ENCODE peak calls at places on chromosome 9, in six cellular contexts. D is HCT116, R is cardiac muscle cell, E is WERI-Rb-1, Z is pancreas, X is ascending aorta. I is an unnamed sample.
A peak's percentile ranks its signal among the peaks of the same experiment; 100 is the strongest.

GRCh38 chr9:95644377-95644776 is 127.6 kb upstream of the PTCH1 start:
- DNase-seq in D (no peak), R (no peak), E (no peak), Z (no peak), X (no peak), I (no peak)

GRCh38 chr9:96215841-96216240 is 86.1 kb downstream of the HSD17B3 start:
- DNase-seq in D (no peak), R (no peak), E (no peak), Z (no peak), X (no peak), I (no peak)

GRCh38 chr9:91362212-91362611 is 494 bp upstream of the AUH start:
- DNase-seq in D (no peak), R (no peak), E (no peak), Z (no peak), X (no peak), I (no peak)

GRCh38 chr9:135414293-135414692 is 65.3 kb upstream of the PPP1R26 start:
- DNase-seq in D (no peak), R (no peak), E (no peak), Z (no peak), X (no peak), I (no peak)

GRCh38 chr9:112268421-112268820 is 65.0 kb downstream of the PTBP3 start:
- DNase-seq in D (no peak), R (no peak), E (no peak), Z (no peak), X (no peak), I (no peak)

GRCh38 chr9:5714501-5715401 is 85.8 kb downstream of the RIC1 start:
- DNase-seq in D (peak; percentile 27), R (peak; percentile 33), E (no peak), Z (no peak), X (no peak), I (no peak)

GRCh38 chr9:70883056-70883455 is 238.4 kb downstream of the TRPM3 start:
- DNase-seq in D (no peak), R (peak; percentile 2), E (no peak), Z (no peak), X (no peak), I (no peak)

GRCh38 chr9:129487307-129487657 is 133.6 kb downstream of the C9orf50 start:
- DNase-seq in D (no peak), R (no peak), E (no peak), Z (no peak), X (no peak), I (no peak)

GRCh38 chr9:78707481-78707977 is 410.6 kb downstream of the PSAT1 start:
- DNase-seq in D (no peak), R (peak; percentile 35), E (no peak), Z (no peak), X (no peak), I (peak; percentile 97)

GRCh38 chr9:93675336-93676150 is 99.2 kb downstream of the PHF2 start:
- DNase-seq in D (no peak), R (no peak), E (peak; percentile 10), Z (peak; percentile 67), X (peak; percentile 61), I (no peak)

GRCh38 chr9:100445161-100445902 is 18.4 kb downstream of the MSANTD3 start:
- DNase-seq in D (no peak), R (no peak), E (no peak), Z (no peak), X (no peak), I (no peak)
- TF ChIP-seq CTCF in D (no peak), R (no peak), E (no peak), Z (no peak), X (no peak), I (no peak)

DNA sequence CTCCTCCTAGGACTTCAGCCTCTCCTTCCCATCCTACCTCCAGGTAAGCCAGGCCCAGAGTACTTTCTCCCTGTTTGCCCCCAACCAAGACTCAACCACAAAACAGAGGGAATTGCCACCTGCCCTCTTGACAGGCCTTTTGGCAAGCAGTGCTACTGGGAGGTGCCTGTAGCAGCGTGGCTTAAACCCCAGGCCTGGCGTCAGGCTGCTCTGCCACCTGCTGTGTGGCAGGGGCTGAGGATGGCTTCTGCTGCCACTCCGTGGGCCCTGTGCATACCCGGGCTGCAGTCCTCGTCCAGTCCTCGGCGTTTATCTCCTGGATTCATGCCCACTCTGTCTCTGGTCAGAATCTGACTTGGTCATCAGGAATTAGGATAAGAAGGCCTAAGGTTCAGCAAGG is 163.1 kb downstream of the PAX5 start:
- DNase-seq in D (no peak), R (no peak), E (no peak), Z (peak; percentile 69), X (no peak), I (no peak)
- H3K27me3 ChIP-seq in D (peaks cover 12% of the 10 kb centered on the region), R (peaks cover 53% of the 10 kb centered on the region), E (no peaks in the 10 kb centered on the region), Z (no peaks in the 10 kb centered on the region), X (no peaks in the 10 kb centered on the region), I (peaks cover 12% of the 10 kb centered on the region)

DNA sequence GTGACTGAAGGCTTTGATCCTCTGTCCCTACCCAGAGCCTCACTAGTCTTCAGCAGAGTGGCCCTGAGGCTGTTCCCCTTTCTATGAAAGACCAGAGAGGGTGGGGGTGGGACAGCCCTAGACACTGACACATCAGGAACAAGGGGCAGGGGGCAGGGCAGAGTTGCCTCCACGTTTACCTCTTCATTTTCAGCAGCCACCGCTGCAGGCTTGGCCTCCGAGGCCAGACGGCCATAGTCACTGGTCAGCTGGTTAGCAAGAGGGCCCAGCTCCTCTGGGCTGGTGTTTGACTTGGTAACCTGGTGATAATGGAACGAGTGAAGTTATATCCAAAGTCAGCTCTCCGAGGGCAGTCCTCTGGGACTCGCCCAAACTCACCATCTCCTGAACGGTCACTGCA is 15.6 kb upstream of the TPM2 start:
- DNase-seq in D (no peak), R (no peak), E (no peak), Z (no peak), X (no peak), I (no peak)
- H3K36me3 ChIP-seq in D (peaks cover 69% of the 10 kb centered on the region), R (peaks cover 86% of the 10 kb centered on the region), E (peaks cover 93% of the 10 kb centered on the region), Z (peaks cover 10% of the 10 kb centered on the region), X (peaks cover 98% of the 10 kb centered on the region), I (peaks cover 65% of the 10 kb centered on the region)

DNA sequence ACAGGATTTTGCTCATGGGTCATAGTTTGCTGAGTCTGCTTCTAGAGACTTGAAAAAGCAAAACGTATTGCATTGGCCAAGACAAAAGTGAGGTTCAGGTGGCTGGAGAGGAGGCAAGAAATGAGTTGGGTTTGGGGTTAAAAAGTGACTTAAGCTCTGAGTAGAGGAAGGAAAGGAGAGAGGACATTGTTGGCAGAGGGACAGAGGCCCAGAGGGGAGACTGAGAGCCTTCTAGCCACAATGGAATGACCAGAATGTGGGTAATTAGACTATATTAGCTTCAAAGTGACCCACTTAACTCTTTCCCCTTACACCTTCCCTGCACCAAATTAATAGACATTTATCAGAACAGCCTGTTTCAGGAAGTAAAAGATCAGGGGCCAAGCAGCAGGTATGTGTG is 188.4 kb downstream of the ZNF462 start:
- DNase-seq in D (no peak), R (no peak), E (no peak), Z (no peak), X (no peak), I (no peak)
- TF ChIP-seq CTCF in D (no peak), R (no peak), E (no peak), Z (no peak), X (no peak), I (no peak)

I was measured in BJ.